ENCODE peak calls at places on chromosome 4, in nine cellular contexts. P, R, J, O, N, X, A, E and V are unnamed samples. For H3K9me3, the result is how much of the 10 kb centered on the place peaks cover.

GRCh38 chr4:71945791-71946190 is 86.0 kb upstream of the NPFFR2 start:
- DNase-seq in P (no peak), R (no peak), J (no peak), O (no peak), N (no peak), X (no peak), A (no peak), E (no peak), V (no peak)

GRCh38 chr4:186069734-186070133 is 778 bp downstream of the TLR3 start:
- DNase-seq in P (no peak), R (peak), J (no peak), O (no peak), N (no peak), X (no peak), A (no peak), E (no peak), V (no peak)

GRCh38 chr4:89277412-89277811 is 30.2 kb downstream of the GPRIN3 start:
- DNase-seq in P (no peak), R (no peak), J (peak), O (no peak), N (no peak), X (no peak), A (no peak), E (no peak), V (no peak)

GRCh38 chr4:101104264-101105052 is 242.9 kb downstream of the PPP3CA start:
- DNase-seq in P (no peak), R (no peak), J (no peak), O (no peak), N (no peak), X (no peak), A (no peak), E (no peak), V (no peak)

GRCh38 chr4:41927761-41928499 is 7.3 kb upstream of the TMEM33 start:
- DNase-seq in P (no peak), R (no peak), J (no peak), O (no peak), N (no peak), X (no peak), A (no peak), E (no peak), V (no peak)

GRCh38 chr4:118281611-118282442 is 71.0 kb downstream of the PRSS12 start:
- DNase-seq in P (no peak), R (no peak), J (no peak), O (no peak), N (peak), X (no peak), A (peak), E (no peak), V (no peak)

GRCh38 chr4:144518181-144518895 is 127.6 kb upstream of the HHIP start:
- DNase-seq in P (no peak), R (no peak), J (no peak), O (peak), N (no peak), X (no peak), A (peak), E (no peak), V (no peak)

GRCh38 chr4:5930456-5930855 is 37.6 kb upstream of the CRMP1 start:
- DNase-seq in P (no peak), R (no peak), J (no peak), O (no peak), N (no peak), X (no peak), A (no peak), E (no peak), V (no peak)

GRCh38 chr4:25908491-25908901 is 5.5 kb upstream of the SMIM20 start:
- DNase-seq in P (no peak), R (no peak), J (peak), O (no peak), N (no peak), X (peak), A (no peak), E (no peak), V (no peak)

GRCh38 chr4:155657169-155657568 is 9.5 kb upstream of the GUCY1A1 start:
- DNase-seq in P (no peak), R (no peak), J (no peak), O (no peak), N (no peak), X (no peak), A (no peak), E (no peak), V (no peak)

GRCh38 chr4:116005037-116005805 is 891.8 kb upstream of the NDST4 start:
- DNase-seq in P (no peak), R (no peak), J (no peak), O (no peak), N (no peak), X (no peak), A (no peak), E (no peak), V (no peak)

GRCh38 chr4:153083447-153083921 is 120.8 kb upstream of the TRIM2 start:
- DNase-seq in P (peak), R (peak), J (peak), O (peak), N (peak), X (peak), A (peak), E (no peak), V (peak)

GRCh38 chr4:158850800-158851644 is 82.2 kb downstream of the FNIP2 start:
- DNase-seq in P (no peak), R (no peak), J (no peak), O (no peak), N (no peak), X (peak), A (no peak), E (no peak), V (no peak)

GRCh38 chr4:184330008-184330400 is 112.3 kb upstream of the ENPP6 start:
- DNase-seq in P (peak), R (no peak), J (no peak), O (no peak), N (no peak), X (peak), A (no peak), E (peak), V (peak)

GRCh38 chr4:26330186-26330787 is 9.5 kb downstream of the RBPJ start:
- DNase-seq in P (no peak), R (peak), J (peak), O (no peak), N (no peak), X (peak), A (peak), E (no peak), V (peak)

GRCh38 chr4:61204353-61204752 is 4.2 kb downstream of the ADGRL3 start:
- DNase-seq in P (no peak), R (no peak), J (no peak), O (peak), N (no peak), X (peak), A (peak), E (no peak), V (no peak)

GRCh38 chr4:71635094-71635493 is 148.8 kb downstream of the GC start:
- DNase-seq in P (no peak), R (no peak), J (no peak), O (no peak), N (no peak), X (no peak), A (no peak), E (no peak), V (no peak)

DNA sequence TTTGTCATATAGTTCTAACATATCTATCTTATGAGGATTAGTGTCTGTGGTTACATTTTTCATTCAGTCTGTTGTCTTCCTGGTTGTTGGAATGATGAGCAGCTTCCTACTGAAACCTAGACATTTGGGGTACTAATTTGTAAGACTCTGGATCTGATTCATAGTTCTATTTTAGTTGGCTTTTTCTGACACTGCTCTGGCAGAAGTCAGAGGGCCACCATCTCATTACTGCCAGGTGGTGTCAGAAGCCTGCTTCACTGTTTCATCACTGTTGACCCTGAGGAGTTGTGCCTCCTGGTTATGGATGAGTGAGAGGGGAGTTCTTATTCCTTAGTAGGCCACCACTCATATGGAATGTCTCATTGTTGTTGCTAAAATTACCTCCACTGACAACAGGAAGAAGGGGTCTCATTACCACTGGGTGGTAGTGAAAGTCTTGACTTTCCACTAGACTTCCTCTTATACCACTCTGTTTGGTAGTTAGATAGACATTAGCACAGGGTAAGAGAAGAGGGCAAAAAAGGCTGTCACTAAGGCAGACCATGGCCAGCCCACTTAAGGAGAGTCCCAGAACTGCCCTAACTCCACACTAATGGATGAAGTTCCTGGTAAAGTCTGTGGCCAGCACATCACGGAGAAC is 395.2 kb downstream of the SPOCK3 start:
- DNase-seq in P (no peak), R (no peak), J (no peak), O (no peak), N (no peak), X (no peak), A (no peak), E (no peak), V (no peak)
- H3K9me3 ChIP-seq in P (under half), R (under half), J (under half), O (under half), N (under half), X (under half), A (under half), E (under half), V (under half)

GRCh38 chr4:63085091-63085490 is 1324.2 kb downstream of the TECRL start:
- DNase-seq in P (no peak), R (no peak), J (no peak), O (no peak), N (no peak), X (peak), A (no peak), E (no peak), V (no peak)
- H3K9me3 ChIP-seq in P (under half), R (under half), J (under half), O (under half), N (under half), X (under half), A (under half), E (under half), V (under half)

DNA sequence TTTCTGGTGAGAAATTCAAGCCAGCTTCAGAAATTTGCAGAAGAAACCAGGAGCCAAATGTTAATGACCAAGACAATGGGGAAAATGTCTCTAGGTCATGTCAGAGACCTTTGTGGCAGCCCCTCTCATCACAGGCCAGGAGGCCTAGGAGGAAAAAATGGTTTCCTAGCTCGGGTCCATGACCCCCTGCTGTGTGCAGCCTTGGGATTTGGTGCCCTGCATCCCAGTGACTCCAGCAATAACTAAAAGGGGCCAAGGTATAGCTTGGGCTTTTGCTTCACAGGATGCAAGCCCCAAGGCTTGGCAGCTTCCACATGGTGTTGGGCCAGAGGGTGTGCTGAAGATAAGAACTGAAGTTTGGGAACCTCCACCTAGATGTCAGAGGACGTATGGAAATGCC is 814.7 kb upstream of the SLIT2 start:
- DNase-seq in P (no peak), R (no peak), J (no peak), O (no peak), N (no peak), X (no peak), A (peak), E (no peak), V (no peak)
- H3K9me3 ChIP-seq in P (under half), R (under half), J (under half), O (under half), N (under half), X (under half), A (under half), E (under half), V (under half)

GRCh38 chr4:75968084-75968483 is 22.7 kb downstream of the SDAD1 start:
- DNase-seq in P (no peak), R (no peak), J (no peak), O (no peak), N (no peak), X (no peak), A (no peak), E (no peak), V (no peak)

GRCh38 chr4:75963558-75963957 is 22.7 kb upstream of the NAAA start:
- DNase-seq in P (no peak), R (no peak), J (no peak), O (no peak), N (no peak), X (no peak), A (no peak), E (no peak), V (no peak)
- H3K9me3 ChIP-seq in P (under half), R (under half), J (under half), O (under half), N (under half), X (under half), A (under half), E (under half), V (under half)

GRCh38 chr4:11119474-11119873 is 309.2 kb downstream of the HS3ST1 start:
- DNase-seq in P (no peak), R (no peak), J (no peak), O (no peak), N (no peak), X (no peak), A (no peak), E (no peak), V (no peak)

GRCh38 chr4:11118513-11118912 is 310.2 kb downstream of the HS3ST1 start:
- DNase-seq in P (no peak), R (no peak), J (no peak), O (no peak), N (no peak), X (no peak), A (no peak), E (no peak), V (no peak)

DNA sequence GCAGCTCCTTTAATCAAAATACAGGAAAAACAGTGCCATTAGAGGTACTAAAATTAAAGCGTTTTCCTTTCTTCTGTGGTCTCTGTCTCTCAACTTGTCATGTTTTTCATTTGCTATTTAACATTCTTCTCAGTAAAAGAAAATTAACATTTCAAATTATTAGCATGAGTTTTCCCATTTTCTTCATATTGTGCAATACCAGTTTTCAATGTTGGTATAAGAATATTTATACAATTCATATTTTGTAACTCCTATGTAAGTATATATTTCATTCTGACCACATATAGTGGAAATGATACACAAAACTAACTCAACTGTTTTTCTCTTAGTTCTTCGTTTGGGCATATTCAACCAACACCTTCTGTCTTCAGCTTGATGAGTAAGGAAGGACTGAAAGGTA is 308.3 kb downstream of the HS3ST1 start:
- DNase-seq in P (no peak), R (no peak), J (no peak), O (no peak), N (no peak), X (no peak), A (no peak), E (no peak), V (no peak)
- H3K9me3 ChIP-seq in P (under half), R (under half), J (under half), O (under half), N (under half), X (under half), A (under half), E (under half), V (under half)

GRCh38 chr4:374298-375160 is 36.9 kb downstream of the ZNF141 start:
- DNase-seq in P (no peak), R (no peak), J (no peak), O (no peak), N (no peak), X (no peak), A (no peak), E (no peak), V (no peak)

DNA sequence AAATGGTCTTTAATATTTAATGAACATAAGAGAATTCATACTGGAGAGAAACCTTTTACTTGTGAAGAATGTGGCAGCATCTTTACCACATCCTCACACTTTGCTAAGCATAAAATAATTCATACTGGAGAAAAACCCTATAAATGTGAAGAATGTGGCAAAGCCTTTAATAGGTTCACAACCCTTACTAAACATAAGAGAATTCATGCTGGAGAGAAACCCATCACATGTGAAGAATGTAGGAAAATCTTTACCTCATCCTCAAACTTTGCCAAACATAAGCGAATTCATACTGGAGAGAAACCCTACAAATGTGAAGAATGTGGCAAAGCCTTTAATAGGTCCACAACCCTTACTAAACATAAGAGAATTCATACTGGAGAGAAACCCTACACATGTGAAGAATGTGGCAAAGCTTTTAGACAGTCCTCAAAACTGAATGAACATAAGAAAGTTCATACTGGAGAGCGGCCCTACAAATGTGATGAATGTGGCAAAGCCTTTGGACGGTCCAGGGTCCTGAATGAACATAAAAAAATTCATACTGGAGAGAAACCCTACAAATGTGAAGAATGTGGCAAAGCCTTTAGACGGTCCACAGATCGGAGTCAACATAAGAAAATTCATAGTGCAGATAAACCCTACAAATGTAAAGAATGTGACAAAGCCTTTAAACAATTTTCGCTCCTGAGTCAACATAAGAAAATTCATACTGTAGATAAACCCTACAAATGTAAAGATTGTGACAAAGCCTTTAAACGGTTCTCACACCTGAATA is 35.6 kb downstream of the ZNF141 start:
- DNase-seq in P (no peak), R (no peak), J (no peak), O (no peak), N (no peak), X (no peak), A (no peak), E (no peak), V (no peak)
- H3K9me3 ChIP-seq in P (under half), R (under half), J (half or more), O (under half), N (under half), X (half or more), A (half or more), E (half or more), V (half or more)

GRCh38 chr4:109985993-109986640 is 73.4 kb downstream of the EGF start:
- DNase-seq in P (no peak), R (no peak), J (no peak), O (no peak), N (no peak), X (no peak), A (no peak), E (no peak), V (no peak)

GRCh38 chr4:109978704-109979103 is 66.0 kb downstream of the EGF start:
- DNase-seq in P (no peak), R (no peak), J (no peak), O (peak), N (no peak), X (no peak), A (peak), E (no peak), V (no peak)

GRCh38 chr4:109979932-109980717 is 67.4 kb downstream of the EGF start:
- DNase-seq in P (no peak), R (no peak), J (peak), O (no peak), N (no peak), X (peak), A (no peak), E (no peak), V (no peak)

GRCh38 chr4:109981936-109982335 is 69.3 kb downstream of the EGF start:
- DNase-seq in P (no peak), R (no peak), J (no peak), O (no peak), N (no peak), X (no peak), A (no peak), E (no peak), V (no peak)

DNA sequence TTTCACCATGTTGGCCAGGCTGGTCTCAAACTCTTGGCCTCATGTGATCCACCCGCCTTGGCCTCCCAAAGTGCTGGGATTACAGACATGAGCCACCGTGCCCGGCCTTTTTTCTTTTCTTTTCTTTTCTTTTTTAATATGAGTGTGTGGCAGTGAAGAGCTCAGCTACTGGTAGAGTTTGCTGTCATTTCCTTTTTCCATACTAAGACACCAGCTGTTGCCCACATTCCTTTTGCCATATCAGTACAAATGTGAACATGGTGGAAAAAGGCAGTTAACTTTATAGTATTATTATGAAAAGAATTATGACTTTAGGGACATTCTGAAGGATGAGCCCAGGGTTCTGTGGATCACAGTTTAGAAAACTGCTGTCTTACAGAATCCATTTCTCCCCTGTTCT is 69.8 kb downstream of the EGF start:
- DNase-seq in P (no peak), R (no peak), J (no peak), O (no peak), N (no peak), X (no peak), A (no peak), E (no peak), V (no peak)
- H3K9me3 ChIP-seq in P (under half), R (under half), J (under half), O (under half), N (under half), X (under half), A (under half), E (under half), V (under half)

DNA sequence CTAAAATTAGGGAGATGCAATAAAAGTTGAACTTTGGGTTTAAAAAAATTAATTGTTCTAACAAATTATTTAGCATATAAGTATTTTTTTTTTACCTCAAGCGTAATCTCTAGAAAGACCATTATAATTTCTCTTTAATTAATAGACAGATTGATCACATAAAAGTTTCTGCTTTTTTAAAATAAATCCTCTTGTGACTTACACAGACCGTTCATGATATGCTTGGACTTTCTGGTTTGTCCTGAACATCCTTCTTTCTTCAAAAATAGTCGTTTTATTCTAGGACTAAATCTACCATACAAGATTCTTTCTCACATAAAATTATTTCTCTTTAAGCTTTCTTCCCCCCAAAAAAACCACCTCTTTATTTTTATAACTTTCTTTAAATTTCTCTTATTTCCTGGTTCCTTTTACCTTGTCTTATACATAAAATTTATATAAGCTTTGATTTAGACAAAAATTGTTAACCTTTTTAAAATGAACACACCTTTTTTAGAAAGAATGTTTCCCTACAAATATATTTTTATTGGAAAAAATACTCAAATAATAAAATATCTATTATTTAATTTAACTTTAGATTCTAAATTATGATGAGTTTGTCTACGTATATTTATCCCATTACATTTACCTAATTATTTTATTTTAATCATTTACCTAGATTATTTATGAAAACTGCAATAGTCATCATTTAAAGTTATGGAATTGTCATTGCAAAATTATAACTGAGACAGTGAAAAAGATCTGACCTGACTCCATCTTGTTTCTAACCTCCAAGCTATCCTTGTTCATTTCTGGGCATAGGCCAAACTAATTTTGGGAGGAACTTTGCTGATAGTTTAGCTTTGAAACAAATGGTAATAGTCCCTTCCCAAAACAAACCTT is 37.6 kb downstream of the PGRMC2 start:
- DNase-seq in P (no peak), R (no peak), J (peak), O (no peak), N (no peak), X (peak), A (peak), E (no peak), V (no peak)
- H3K9me3 ChIP-seq in P (under half), R (under half), J (under half), O (under half), N (under half), X (under half), A (under half), E (under half), V (under half)